ENCODE peak calls at places on chromosomes 12 and 14, in six cellular contexts. One of them, this sample, is unnamed.
A peak's percentile ranks its signal among the peaks of the same experiment; 100 is the strongest.

GRCh38 chr14:74980746-74981661 is 21.7 kb upstream of the EIF2B2 start:
- DNase-seq in IMR-90: peak; percentile 19
- DNase-seq in H1: no peak
- DNase-seq in mesendoderm: peak; percentile 90
- DNase-seq in neuronal stem cell: peak; percentile 81
- DNase-seq in trophoblast cell: no peak
- DNase-seq in this sample: peak; percentile 35

GRCh38 chr12:68042212-68042699 is 53.0 kb downstream of the IFNG-AS1 start:
- DNase-seq in IMR-90: peak; percentile 3
- DNase-seq in H1: no peak
- DNase-seq in mesendoderm: peak; percentile 39
- DNase-seq in neuronal stem cell: no peak
- DNase-seq in trophoblast cell: no peak
- DNase-seq in this sample: peak; percentile 4

GRCh38 chr14:106844608-106845285 is 1318.4 kb downstream of the TMEM121 start:
- DNase-seq in IMR-90: no peak
- DNase-seq in H1: no peak
- DNase-seq in mesendoderm: no peak
- DNase-seq in neuronal stem cell: no peak
- DNase-seq in trophoblast cell: peak; percentile 48
- DNase-seq in this sample: no peak

GRCh38 chr14:66944872-66945271 is 244.4 kb upstream of the GARIN2 start:
- DNase-seq in IMR-90: peak; percentile 41
- DNase-seq in H1: no peak
- DNase-seq in mesendoderm: peak; percentile 78
- DNase-seq in neuronal stem cell: peak; percentile 14
- DNase-seq in trophoblast cell: no peak
- DNase-seq in this sample: peak; percentile 57

GRCh38 chr14:24379907-24380746 is 12.1 kb downstream of the NFATC4 start:
- DNase-seq in IMR-90: no peak
- DNase-seq in H1: no peak
- DNase-seq in mesendoderm: no peak
- DNase-seq in neuronal stem cell: no peak
- DNase-seq in trophoblast cell: no peak
- DNase-seq in this sample: no peak

GRCh38 chr12:122886851-122887816 is 8.8 kb downstream of the VPS37B start:
- DNase-seq in IMR-90: peak; percentile 76
- DNase-seq in H1: no peak
- DNase-seq in mesendoderm: no peak
- DNase-seq in neuronal stem cell: no peak
- DNase-seq in trophoblast cell: peak; percentile 37
- DNase-seq in this sample: peak; percentile 72

GRCh38 chr14:102930753-102931579 is 8.5 kb downstream of the AMN start:
- DNase-seq in IMR-90: peak; percentile 50
- DNase-seq in H1: no peak
- DNase-seq in mesendoderm: no peak
- DNase-seq in neuronal stem cell: no peak
- DNase-seq in trophoblast cell: peak; percentile 61
- DNase-seq in this sample: peak; percentile 71

GRCh38 chr14:70660967-70661871 is 19.5 kb downstream of the TTC9 start:
- DNase-seq in IMR-90: no peak
- DNase-seq in H1: no peak
- DNase-seq in mesendoderm: no peak
- DNase-seq in neuronal stem cell: no peak
- DNase-seq in trophoblast cell: no peak
- DNase-seq in this sample: no peak

GRCh38 chr12:114918535-114919233 is 234.7 kb upstream of the TBX3 start:
- DNase-seq in IMR-90: peak; percentile 72
- DNase-seq in H1: no peak
- DNase-seq in mesendoderm: no peak
- DNase-seq in neuronal stem cell: no peak
- DNase-seq in trophoblast cell: peak; percentile 61
- DNase-seq in this sample: peak; percentile 85

GRCh38 chr12:54173066-54173726 is 15.6 kb downstream of the SMUG1 start:
- DNase-seq in IMR-90: no peak
- DNase-seq in H1: no peak
- DNase-seq in mesendoderm: no peak
- DNase-seq in neuronal stem cell: no peak
- DNase-seq in trophoblast cell: peak; percentile 25
- DNase-seq in this sample: peak; percentile 33

GRCh38 chr12:127290251-127290650 is 976.7 kb upstream of the TMEM132C start:
- DNase-seq in IMR-90: no peak
- DNase-seq in H1: no peak
- DNase-seq in mesendoderm: no peak
- DNase-seq in neuronal stem cell: no peak
- DNase-seq in trophoblast cell: no peak
- DNase-seq in this sample: no peak

GRCh38 chr12:92075425-92075891 is 70.2 kb downstream of the BTG1 start:
- DNase-seq in IMR-90: peak; percentile 72
- DNase-seq in H1: no peak
- DNase-seq in mesendoderm: peak; percentile 39
- DNase-seq in neuronal stem cell: no peak
- DNase-seq in trophoblast cell: peak; percentile 61
- DNase-seq in this sample: peak; percentile 65

GRCh38 chr14:39228509-39229221 is 5.0 kb upstream of the MIA2 start:
- DNase-seq in IMR-90: no peak
- DNase-seq in H1: no peak
- DNase-seq in mesendoderm: peak; percentile 7
- DNase-seq in neuronal stem cell: no peak
- DNase-seq in trophoblast cell: no peak
- DNase-seq in this sample: no peak

GRCh38 chr14:24307575-24308341 is at the start of gene CIDEB:
- DNase-seq in IMR-90: peak; percentile 43
- DNase-seq in H1: no peak
- DNase-seq in mesendoderm: peak; percentile 71
- DNase-seq in neuronal stem cell: peak; percentile 53
- DNase-seq in trophoblast cell: peak; percentile 54
- DNase-seq in this sample: peak; percentile 71

GRCh38 chr14:24187538-24187915 is 1.1 kb downstream of the IPO4 start:
- DNase-seq in IMR-90: no peak
- DNase-seq in H1: no peak
- DNase-seq in mesendoderm: no peak
- DNase-seq in neuronal stem cell: no peak
- DNase-seq in trophoblast cell: no peak
- DNase-seq in this sample: no peak

GRCh38 chr12:90621927-90622326 is 333.0 kb downstream of the CCER1 start:
- DNase-seq in IMR-90: peak; percentile 78
- DNase-seq in H1: no peak
- DNase-seq in mesendoderm: no peak
- DNase-seq in neuronal stem cell: no peak
- DNase-seq in trophoblast cell: no peak
- DNase-seq in this sample: peak; percentile 88

GRCh38 chr12:32448581-32448980 is 49.2 kb downstream of the FGD4 start:
- DNase-seq in IMR-90: peak; percentile 51
- DNase-seq in H1: no peak
- DNase-seq in mesendoderm: peak; percentile 45
- DNase-seq in neuronal stem cell: no peak
- DNase-seq in trophoblast cell: no peak
- DNase-seq in this sample: no peak

GRCh38 chr12:91316825-91317224 is 134.2 kb upstream of the DCN start:
- DNase-seq in IMR-90: peak; percentile 69
- DNase-seq in H1: no peak
- DNase-seq in mesendoderm: no peak
- DNase-seq in neuronal stem cell: no peak
- DNase-seq in trophoblast cell: no peak
- DNase-seq in this sample: peak; percentile 69

GRCh38 chr14:23162800-23163199 is 20.7 kb downstream of the SLC7A8 start:
- DNase-seq in IMR-90: no peak
- DNase-seq in H1: no peak
- DNase-seq in mesendoderm: no peak
- DNase-seq in neuronal stem cell: no peak
- DNase-seq in trophoblast cell: no peak
- DNase-seq in this sample: no peak

GRCh38 chr14:93304771-93305170 is 28.1 kb downstream of the BTBD7 start:
- DNase-seq in IMR-90: peak; percentile 56
- DNase-seq in H1: no peak
- DNase-seq in mesendoderm: no peak
- DNase-seq in neuronal stem cell: no peak
- DNase-seq in trophoblast cell: no peak
- DNase-seq in this sample: peak; percentile 63
- H3K4me3 ChIP-seq in IMR-90: no peak overlapping the region
- H3K4me3 ChIP-seq in H1: no peak overlapping the region
- H3K4me3 ChIP-seq in mesendoderm: no peak overlapping the region
- H3K4me3 ChIP-seq in neuronal stem cell: no peak overlapping the region
- H3K4me3 ChIP-seq in trophoblast cell: no peak overlapping the region
- H3K4me3 ChIP-seq in this sample: no peak overlapping the region

GRCh38 chr12:30967026-30967425 is 40.5 kb downstream of the TSPAN11 start:
- DNase-seq in IMR-90: no peak
- DNase-seq in H1: no peak
- DNase-seq in mesendoderm: no peak
- DNase-seq in neuronal stem cell: no peak
- DNase-seq in trophoblast cell: no peak
- DNase-seq in this sample: no peak
- H2BK120ac ChIP-seq in IMR-90: no peak overlapping the region
- H2BK120ac ChIP-seq in H1: no peak overlapping the region
- H2BK120ac ChIP-seq in mesendoderm: no peak overlapping the region
- H2BK120ac ChIP-seq in neuronal stem cell: no peak overlapping the region
- H2BK120ac ChIP-seq in trophoblast cell: no peak overlapping the region
- H2BK120ac ChIP-seq in this sample: no peak overlapping the region

GRCh38 chr14:20428010-20428365 is 8.0 kb downstream of the KLHL33 start:
- DNase-seq in IMR-90: no peak
- DNase-seq in H1: no peak
- DNase-seq in mesendoderm: no peak
- DNase-seq in neuronal stem cell: no peak
- DNase-seq in trophoblast cell: no peak
- DNase-seq in this sample: no peak
- H3K4me3 ChIP-seq in IMR-90: no peak overlapping the region
- H3K4me3 ChIP-seq in H1: no peak overlapping the region
- H3K4me3 ChIP-seq in mesendoderm: no peak overlapping the region
- H3K4me3 ChIP-seq in neuronal stem cell: no peak overlapping the region
- H3K4me3 ChIP-seq in trophoblast cell: no peak overlapping the region
- H3K4me3 ChIP-seq in this sample: no peak overlapping the region

DNA sequence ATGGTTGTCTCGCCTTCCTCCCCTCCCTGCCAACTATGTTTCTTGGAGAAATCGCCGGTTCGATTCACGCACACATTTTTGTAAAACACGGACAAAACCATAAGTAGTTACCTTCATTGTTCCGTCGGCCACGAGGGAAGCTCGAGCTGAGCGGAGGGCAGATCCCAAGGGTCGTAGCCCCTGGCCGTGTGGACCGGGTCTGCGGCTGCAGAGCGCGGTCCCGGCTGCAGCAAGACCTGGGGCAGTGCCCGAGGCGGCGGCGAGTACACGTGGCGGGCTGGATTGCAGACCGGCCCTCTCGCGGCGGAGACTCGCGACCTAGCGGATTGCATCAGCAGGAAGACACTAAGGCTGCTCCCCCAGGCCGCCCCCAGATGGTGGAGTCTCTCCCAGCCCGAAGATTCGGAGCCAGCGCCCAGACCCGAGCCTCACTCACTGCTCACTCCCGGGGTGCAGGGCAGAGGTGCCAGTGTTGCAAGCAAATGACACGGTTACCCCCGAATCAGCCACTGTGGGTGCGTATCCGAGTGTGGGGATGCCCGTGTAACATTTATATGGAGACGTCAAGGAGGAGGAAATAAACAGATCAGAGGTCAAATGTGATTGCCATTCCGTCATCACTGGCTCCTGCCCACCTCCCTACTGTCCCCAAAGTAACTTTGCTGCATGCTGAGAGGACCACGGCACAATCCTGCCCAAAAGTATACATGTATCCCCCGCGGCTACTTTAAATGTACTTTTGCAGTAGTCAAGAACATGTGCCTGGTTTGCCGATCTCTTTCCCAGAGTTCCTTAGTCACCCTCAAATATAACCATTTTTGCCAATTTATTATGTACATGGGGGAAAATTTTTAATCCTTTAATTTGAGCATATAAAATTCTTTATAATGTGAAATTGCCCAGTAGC is at the start of gene BCAT1:
- DNase-seq in IMR-90: peak; percentile 88
- DNase-seq in H1: peak; percentile 57
- DNase-seq in mesendoderm: peak; percentile 95
- DNase-seq in neuronal stem cell: peak; percentile 48
- DNase-seq in trophoblast cell: peak; percentile 48
- DNase-seq in this sample: peak; percentile 89
- H2BK120ac ChIP-seq in IMR-90: peak within 1 kb of the TSS; percentile 98
- H2BK120ac ChIP-seq in H1: peak within 1 kb of the TSS; percentile 89
- H2BK120ac ChIP-seq in mesendoderm: peak within 1 kb of the TSS; percentile 82
- H2BK120ac ChIP-seq in neuronal stem cell: peak within 1 kb of the TSS; percentile 92
- H2BK120ac ChIP-seq in trophoblast cell: peak within 1 kb of the TSS; percentile 94
- H2BK120ac ChIP-seq in this sample: peak within 1 kb of the TSS; percentile 85

GRCh38 chr14:99247091-99247729 is 24.8 kb downstream of the BCL11B start:
- DNase-seq in IMR-90: no peak
- DNase-seq in H1: no peak
- DNase-seq in mesendoderm: no peak
- DNase-seq in neuronal stem cell: no peak
- DNase-seq in trophoblast cell: no peak
- DNase-seq in this sample: no peak
- H3K4me3 ChIP-seq in IMR-90: no peak overlapping the region
- H3K4me3 ChIP-seq in H1: peak overlapping the region; percentile 60
- H3K4me3 ChIP-seq in mesendoderm: no peak overlapping the region
- H3K4me3 ChIP-seq in neuronal stem cell: no peak overlapping the region
- H3K4me3 ChIP-seq in trophoblast cell: no peak overlapping the region
- H3K4me3 ChIP-seq in this sample: no peak overlapping the region

DNA sequence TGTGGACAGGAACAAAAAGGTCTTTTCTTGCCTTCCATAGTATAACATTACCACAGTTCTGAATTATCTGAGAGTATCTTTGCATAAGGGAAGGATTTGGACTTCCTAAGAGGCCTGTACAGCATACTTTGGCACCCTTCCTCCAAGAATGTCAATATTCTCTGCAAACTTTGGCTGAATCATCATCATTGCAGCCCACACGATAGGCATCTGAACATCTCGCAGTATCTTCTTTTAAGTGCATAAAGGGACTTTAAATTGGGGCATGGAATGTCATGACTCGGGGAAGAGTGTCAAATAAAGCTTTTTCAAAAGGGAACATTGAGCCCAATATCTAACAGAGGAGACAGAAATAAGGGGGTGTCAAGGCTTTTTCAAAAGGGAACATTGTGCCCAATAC is 646.2 kb upstream of the STXBP6 start:
- DNase-seq in IMR-90: no peak
- DNase-seq in H1: no peak
- DNase-seq in mesendoderm: no peak
- DNase-seq in neuronal stem cell: no peak
- DNase-seq in trophoblast cell: no peak
- DNase-seq in this sample: no peak
- H2BK120ac ChIP-seq in IMR-90: no peak overlapping the region
- H2BK120ac ChIP-seq in H1: no peak overlapping the region
- H2BK120ac ChIP-seq in mesendoderm: no peak overlapping the region
- H2BK120ac ChIP-seq in neuronal stem cell: no peak overlapping the region
- H2BK120ac ChIP-seq in trophoblast cell: no peak overlapping the region
- H2BK120ac ChIP-seq in this sample: no peak overlapping the region

DNA sequence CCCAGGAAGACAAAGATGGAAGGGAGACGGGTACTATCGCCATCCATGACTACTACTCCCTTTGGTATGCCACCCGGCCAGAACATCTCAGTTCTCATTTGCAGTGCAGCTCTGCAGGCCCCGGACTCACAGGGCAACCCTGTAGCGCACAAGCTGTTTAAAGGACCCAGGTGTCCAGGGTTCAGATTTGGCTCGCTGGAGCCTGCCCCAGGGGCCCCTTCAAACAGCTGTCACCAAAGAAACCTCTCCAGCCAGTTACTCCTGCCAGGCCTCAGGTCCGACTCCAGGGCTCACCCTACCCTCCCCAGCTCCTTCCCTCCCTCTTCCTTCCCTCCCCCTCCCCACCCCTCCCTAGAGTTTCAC is 5.5 kb upstream of the CHD4 start:
- DNase-seq in IMR-90: no peak
- DNase-seq in H1: no peak
- DNase-seq in mesendoderm: no peak
- DNase-seq in neuronal stem cell: no peak
- DNase-seq in trophoblast cell: no peak
- DNase-seq in this sample: no peak
- H3K4me3 ChIP-seq in IMR-90: no peak overlapping the region
- H3K4me3 ChIP-seq in H1: no peak overlapping the region
- H3K4me3 ChIP-seq in mesendoderm: no peak overlapping the region
- H3K4me3 ChIP-seq in neuronal stem cell: peak overlapping the region; percentile 21
- H3K4me3 ChIP-seq in trophoblast cell: no peak overlapping the region
- H3K4me3 ChIP-seq in this sample: peak overlapping the region; percentile 27